ENCODE peak calls at places on chromosomes 5 and 9, in nine cellular contexts. One of them, this sample, is unnamed.

GRCh38 chr9:124769451-124770358 is 1.4 kb downstream of the NR6A1 start:
- DNase-seq in dorsolateral prefrontal cortex: peak
- DNase-seq in kidney: peak
- DNase-seq in endothelial cell: peak
- DNase-seq in frontal cortex: no peak
- DNase-seq in retinal pigment epithelial cell: no peak
- DNase-seq in posterior cingulate gyrus: no peak
- DNase-seq in effector memory CD4-positive, alpha-beta T cell: no peak
- DNase-seq in skeletal muscle cell: no peak
- DNase-seq in this sample: no peak

GRCh38 chr5:107359033-107359915 is 311.5 kb downstream of the EFNA5 start:
- DNase-seq in effector memory CD4-positive, alpha-beta T cell: no peak
- DNase-seq in kidney: no peak
- DNase-seq in dorsolateral prefrontal cortex: no peak
- DNase-seq in retinal pigment epithelial cell: no peak
- DNase-seq in posterior cingulate gyrus: no peak
- DNase-seq in frontal cortex: no peak
- DNase-seq in endothelial cell: no peak
- DNase-seq in skeletal muscle cell: peak
- DNase-seq in this sample: no peak

GRCh38 chr5:20832204-20833080 is 844.4 kb upstream of the CDH18 start:
- DNase-seq in effector memory CD4-positive, alpha-beta T cell: no peak
- DNase-seq in kidney: no peak
- DNase-seq in endothelial cell: no peak
- DNase-seq in posterior cingulate gyrus: no peak
- DNase-seq in skeletal muscle cell: no peak
- DNase-seq in dorsolateral prefrontal cortex: no peak
- DNase-seq in retinal pigment epithelial cell: peak
- DNase-seq in frontal cortex: no peak
- DNase-seq in this sample: no peak

GRCh38 chr5:154211611-154212390 is 21.3 kb downstream of the GALNT10 start:
- DNase-seq in dorsolateral prefrontal cortex: no peak
- DNase-seq in frontal cortex: no peak
- DNase-seq in skeletal muscle cell: no peak
- DNase-seq in retinal pigment epithelial cell: no peak
- DNase-seq in effector memory CD4-positive, alpha-beta T cell: no peak
- DNase-seq in posterior cingulate gyrus: no peak
- DNase-seq in kidney: no peak
- DNase-seq in endothelial cell: no peak
- DNase-seq in this sample: no peak

GRCh38 chr9:113879906-113880305 is 3.8 kb downstream of the ZNF618 start:
- DNase-seq in retinal pigment epithelial cell: no peak
- DNase-seq in endothelial cell: no peak
- DNase-seq in posterior cingulate gyrus: no peak
- DNase-seq in skeletal muscle cell: peak
- DNase-seq in effector memory CD4-positive, alpha-beta T cell: no peak
- DNase-seq in dorsolateral prefrontal cortex: no peak
- DNase-seq in frontal cortex: no peak
- DNase-seq in kidney: no peak
- DNase-seq in this sample: no peak

GRCh38 chr5:78573318-78573717 is 75.3 kb downstream of the LHFPL2 start:
- DNase-seq in frontal cortex: no peak
- DNase-seq in effector memory CD4-positive, alpha-beta T cell: no peak
- DNase-seq in kidney: no peak
- DNase-seq in posterior cingulate gyrus: no peak
- DNase-seq in dorsolateral prefrontal cortex: no peak
- DNase-seq in skeletal muscle cell: no peak
- DNase-seq in retinal pigment epithelial cell: no peak
- DNase-seq in endothelial cell: no peak
- DNase-seq in this sample: no peak

GRCh38 chr5:138408023-138408422 is 30.8 kb upstream of the REEP2 start:
- DNase-seq in frontal cortex: no peak
- DNase-seq in skeletal muscle cell: no peak
- DNase-seq in retinal pigment epithelial cell: no peak
- DNase-seq in posterior cingulate gyrus: no peak
- DNase-seq in kidney: no peak
- DNase-seq in dorsolateral prefrontal cortex: no peak
- DNase-seq in effector memory CD4-positive, alpha-beta T cell: no peak
- DNase-seq in endothelial cell: no peak
- DNase-seq in this sample: no peak

GRCh38 chr5:76528547-76529334 is 94.5 kb downstream of the F2RL2 start:
- DNase-seq in posterior cingulate gyrus: no peak
- DNase-seq in dorsolateral prefrontal cortex: no peak
- DNase-seq in endothelial cell: no peak
- DNase-seq in skeletal muscle cell: no peak
- DNase-seq in kidney: no peak
- DNase-seq in effector memory CD4-positive, alpha-beta T cell: no peak
- DNase-seq in retinal pigment epithelial cell: no peak
- DNase-seq in frontal cortex: no peak
- DNase-seq in this sample: no peak

GRCh38 chr5:111512026-111512405 is 319 bp downstream of the STARD4 start:
- DNase-seq in effector memory CD4-positive, alpha-beta T cell: no peak
- DNase-seq in posterior cingulate gyrus: peak
- DNase-seq in frontal cortex: no peak
- DNase-seq in retinal pigment epithelial cell: no peak
- DNase-seq in endothelial cell: no peak
- DNase-seq in dorsolateral prefrontal cortex: no peak
- DNase-seq in kidney: no peak
- DNase-seq in skeletal muscle cell: no peak
- DNase-seq in this sample: peak

GRCh38 chr5:34709861-34710673 is 53.9 kb downstream of the RAI14 start:
- DNase-seq in frontal cortex: no peak
- DNase-seq in retinal pigment epithelial cell: peak
- DNase-seq in effector memory CD4-positive, alpha-beta T cell: no peak
- DNase-seq in kidney: no peak
- DNase-seq in dorsolateral prefrontal cortex: no peak
- DNase-seq in posterior cingulate gyrus: no peak
- DNase-seq in skeletal muscle cell: peak
- DNase-seq in endothelial cell: no peak
- DNase-seq in this sample: no peak

GRCh38 chr5:96743065-96743768 is 64.5 kb downstream of the ERAP1 start:
- DNase-seq in dorsolateral prefrontal cortex: no peak
- DNase-seq in effector memory CD4-positive, alpha-beta T cell: no peak
- DNase-seq in kidney: no peak
- DNase-seq in posterior cingulate gyrus: no peak
- DNase-seq in endothelial cell: no peak
- DNase-seq in retinal pigment epithelial cell: no peak
- DNase-seq in frontal cortex: no peak
- DNase-seq in skeletal muscle cell: no peak
- DNase-seq in this sample: no peak

GRCh38 chr5:26889810-26890209 is 148.6 kb downstream of the CDH9 start:
- DNase-seq in frontal cortex: no peak
- DNase-seq in dorsolateral prefrontal cortex: no peak
- DNase-seq in kidney: no peak
- DNase-seq in effector memory CD4-positive, alpha-beta T cell: no peak
- DNase-seq in posterior cingulate gyrus: no peak
- DNase-seq in skeletal muscle cell: no peak
- DNase-seq in retinal pigment epithelial cell: no peak
- DNase-seq in endothelial cell: no peak
- DNase-seq in this sample: no peak

GRCh38 chr5:113447651-113448050 is 12.9 kb upstream of the TSSK1B start:
- DNase-seq in kidney: no peak
- DNase-seq in frontal cortex: no peak
- DNase-seq in posterior cingulate gyrus: no peak
- DNase-seq in skeletal muscle cell: no peak
- DNase-seq in dorsolateral prefrontal cortex: peak
- DNase-seq in endothelial cell: peak
- DNase-seq in effector memory CD4-positive, alpha-beta T cell: no peak
- DNase-seq in retinal pigment epithelial cell: no peak
- DNase-seq in this sample: no peak

GRCh38 chr9:19992556-19992955 is 203.7 kb upstream of the SLC24A2 start:
- DNase-seq in kidney: no peak
- DNase-seq in retinal pigment epithelial cell: no peak
- DNase-seq in skeletal muscle cell: peak
- DNase-seq in endothelial cell: no peak
- DNase-seq in dorsolateral prefrontal cortex: no peak
- DNase-seq in effector memory CD4-positive, alpha-beta T cell: no peak
- DNase-seq in frontal cortex: no peak
- DNase-seq in posterior cingulate gyrus: no peak
- DNase-seq in this sample: no peak

GRCh38 chr5:143229896-143230675 is 173.4 kb downstream of the NR3C1 start:
- DNase-seq in retinal pigment epithelial cell: peak
- DNase-seq in effector memory CD4-positive, alpha-beta T cell: no peak
- DNase-seq in skeletal muscle cell: no peak
- DNase-seq in frontal cortex: no peak
- DNase-seq in endothelial cell: no peak
- DNase-seq in kidney: peak
- DNase-seq in dorsolateral prefrontal cortex: peak
- DNase-seq in posterior cingulate gyrus: no peak
- DNase-seq in this sample: no peak

GRCh38 chr5:91361055-91361701 is 21.9 kb downstream of the ARRDC3 start:
- DNase-seq in effector memory CD4-positive, alpha-beta T cell: no peak
- DNase-seq in retinal pigment epithelial cell: no peak
- DNase-seq in endothelial cell: no peak
- DNase-seq in kidney: no peak
- DNase-seq in skeletal muscle cell: no peak
- DNase-seq in frontal cortex: no peak
- DNase-seq in dorsolateral prefrontal cortex: no peak
- DNase-seq in posterior cingulate gyrus: no peak
- DNase-seq in this sample: no peak

GRCh38 chr5:161544350-161544765 is 2.2 kb downstream of the GABRB2 start:
- DNase-seq in skeletal muscle cell: peak
- DNase-seq in endothelial cell: peak
- DNase-seq in frontal cortex: no peak
- DNase-seq in retinal pigment epithelial cell: peak
- DNase-seq in kidney: no peak
- DNase-seq in effector memory CD4-positive, alpha-beta T cell: no peak
- DNase-seq in dorsolateral prefrontal cortex: peak
- DNase-seq in posterior cingulate gyrus: peak
- DNase-seq in this sample: no peak

GRCh38 chr9:108478431-108478837 is 377.4 kb downstream of the ACTL7B start:
- DNase-seq in retinal pigment epithelial cell: peak
- DNase-seq in endothelial cell: no peak
- DNase-seq in posterior cingulate gyrus: peak
- DNase-seq in effector memory CD4-positive, alpha-beta T cell: no peak
- DNase-seq in dorsolateral prefrontal cortex: no peak
- DNase-seq in skeletal muscle cell: peak
- DNase-seq in frontal cortex: no peak
- DNase-seq in kidney: no peak
- DNase-seq in this sample: no peak

GRCh38 chr9:135632823-135633222 is 6.5 kb downstream of the GLT6D1 start:
- DNase-seq in endothelial cell: no peak
- DNase-seq in dorsolateral prefrontal cortex: no peak
- DNase-seq in effector memory CD4-positive, alpha-beta T cell: no peak
- DNase-seq in frontal cortex: no peak
- DNase-seq in retinal pigment epithelial cell: no peak
- DNase-seq in skeletal muscle cell: no peak
- DNase-seq in posterior cingulate gyrus: no peak
- DNase-seq in kidney: no peak
- DNase-seq in this sample: no peak

This sample was measured in C1 segment of cervical spinal cord.